ENCODE peak calls at places on chromosomes 3 and 15, in seven cellular contexts. R is fibroblast of the conjunctiva, B is nephron progenitor cell, M is H7, I is NCI-H1092, X is WTC11, N is A549. P is an unnamed sample.

GRCh38 chr15:74829500-74829899 is 3.1 kb downstream of the CPLX3 start:
- DNase-seq in R (no peak), B (no peak), M (no peak), I (no peak), X (no peak), N (no peak), P (no peak)

GRCh38 chr3:69671082-69671952 is 67.9 kb upstream of the MITF start:
- DNase-seq in R (peak; percentile 20), B (peak; percentile 26), M (peak; percentile 52), I (no peak), X (no peak), N (peak; percentile 60), P (peak; percentile 50)

GRCh38 chr3:142849148-142849547 is 39.7 kb downstream of the PCOLCE2 start:
- DNase-seq in R (no peak), B (no peak), M (no peak), I (no peak), X (no peak), N (no peak), P (no peak)

GRCh38 chr3:153944084-153944483 is 177.1 kb upstream of the ARHGEF26 start:
- DNase-seq in R (no peak), B (no peak), M (no peak), I (no peak), X (no peak), N (no peak), P (no peak)

GRCh38 chr15:78242128-78242527 is 7.8 kb upstream of the ACSBG1 start:
- DNase-seq in R (no peak), B (peak; percentile 46), M (peak; percentile 84), I (no peak), X (peak; percentile 71), N (peak; percentile 41), P (peak; percentile 51)

GRCh38 chr3:141228385-141228784 is 3.2 kb upstream of the PXYLP1 start:
- DNase-seq in R (no peak), B (no peak), M (no peak), I (peak; percentile 39), X (no peak), N (no peak), P (no peak)

GRCh38 chr15:78987891-78988360 is 43.1 kb upstream of the CTSH start:
- DNase-seq in R (no peak), B (no peak), M (no peak), I (no peak), X (no peak), N (no peak), P (no peak)

GRCh38 chr3:182861345-182861744 is 68.0 kb downstream of the ATP11B start:
- DNase-seq in R (no peak), B (no peak), M (no peak), I (no peak), X (no peak), N (no peak), P (no peak)

GRCh38 chr15:36430721-36431265 is 148.6 kb upstream of the CDIN1 start:
- DNase-seq in R (no peak), B (no peak), M (no peak), I (no peak), X (no peak), N (no peak), P (no peak)

GRCh38 chr3:53534996-53535395 is 40.6 kb downstream of the CACNA1D start:
- DNase-seq in R (no peak), B (peak; percentile 61), M (no peak), I (no peak), X (no peak), N (no peak), P (peak; percentile 40)

GRCh38 chr3:197518794-197519451 is 36.8 kb downstream of the BDH1 start:
- DNase-seq in R (no peak), B (no peak), M (no peak), I (no peak), X (no peak), N (no peak), P (no peak)

GRCh38 chr15:90173372-90173771 is 27.8 kb upstream of the SEMA4B start:
- DNase-seq in R (no peak), B (no peak), M (no peak), I (no peak), X (no peak), N (no peak), P (no peak)

P was measured in neural progenitor cell.